ENCODE peak calls at places on chromosomes 5 and 9, in four cellular contexts. P is mesendoderm, G is fibroblast of lung, I is colonic mucosa. V is an unnamed sample.
A peak's percentile ranks its signal among the peaks of the same experiment; 100 is the strongest.

GRCh38 chr9:69605406-69605805 is 66.8 kb downstream of the APBA1 start:
- DNase-seq in P (no peak), G (no peak), I (no peak), V (no peak)

GRCh38 chr9:15250013-15250412 is 57.0 kb downstream of the TTC39B start:
- DNase-seq in P (peak; percentile 28), G (no peak), I (no peak), V (no peak)

GRCh38 chr9:122158202-122158601 is 1.4 kb downstream of the NDUFA8 start:
- DNase-seq in P (peak; percentile 81), G (peak; percentile 35), I (peak; percentile 21), V (peak; percentile 68)

GRCh38 chr9:126423709-126424185 is 97.1 kb downstream of the MVB12B start:
- DNase-seq in P (no peak), G (no peak), I (no peak), V (no peak)

GRCh38 chr5:109038209-109038840 is 290.6 kb downstream of the FER start:
- DNase-seq in P (no peak), G (peak; percentile 48), I (no peak), V (no peak)

GRCh38 chr5:44388504-44389409 is 463 bp downstream of the FGF10 start:
- DNase-seq in P (peak; percentile 59), G (peak; percentile 47), I (no peak), V (no peak)

GRCh38 chr5:54988218-54988617 is 2.8 kb upstream of the ESM1 start:
- DNase-seq in P (no peak), G (no peak), I (no peak), V (no peak)

GRCh38 chr9:16830806-16831205 is 39.7 kb downstream of the BNC2 start:
- DNase-seq in P (no peak), G (no peak), I (no peak), V (no peak)

GRCh38 chr5:172636279-172637050 is 4.6 kb upstream of the NEURL1B start:
- DNase-seq in P (no peak), G (no peak), I (no peak), V (no peak)

GRCh38 chr5:150448960-150449490 is 514 bp downstream of the RPS14 start:
- DNase-seq in P (no peak), G (no peak), I (no peak), V (no peak)

GRCh38 chr9:136854842-136855460 is 2.8 kb downstream of the MAMDC4 start:
- DNase-seq in P (no peak), G (no peak), I (peak; percentile 18), V (no peak)

GRCh38 chr5:56511442-56511841 is 278.3 kb upstream of the ANKRD55 start:
- DNase-seq in P (no peak), G (no peak), I (no peak), V (no peak)

GRCh38 chr9:124010665-124011321 is 775 bp upstream of the LHX2 start:
- DNase-seq in P (peak; percentile 74), G (no peak), I (no peak), V (peak; percentile 57)

GRCh38 chr5:129447968-129448367 is 12.1 kb upstream of the ADAMTS19 start:
- DNase-seq in P (no peak), G (no peak), I (no peak), V (no peak)

GRCh38 chr9:24218656-24219055 is 327.0 kb downstream of the IZUMO3 start:
- DNase-seq in P (peak; percentile 10), G (no peak), I (no peak), V (peak; percentile 30)

GRCh38 chr5:102139029-102139428 is 157.1 kb downstream of the SLCO4C1 start:
- DNase-seq in P (peak; percentile 11), G (no peak), I (no peak), V (no peak)

GRCh38 chr9:97735070-97735600 is 38.0 kb upstream of the XPA start:
- DNase-seq in P (no peak), G (no peak), I (no peak), V (no peak)

GRCh38 chr9:87286506-87286905 is 211.2 kb upstream of the DAPK1 start:
- DNase-seq in P (no peak), G (no peak), I (no peak), V (no peak)

GRCh38 chr5:67677422-67677970 is 480.9 kb upstream of the CD180 start:
- DNase-seq in P (peak; percentile 7), G (no peak), I (peak; percentile 22), V (no peak)

GRCh38 chr9:112819635-112820496 is 69.3 kb downstream of the SNX30 start:
- DNase-seq in P (peak; percentile 79), G (peak; percentile 71), I (peak; percentile 45), V (peak; percentile 58)

GRCh38 chr5:169223595-169223953 is 77.4 kb downstream of the SLIT3 start:
- DNase-seq in P (no peak), G (no peak), I (no peak), V (no peak)

GRCh38 chr9:130036099-130036498 is 6.9 kb downstream of the FNBP1 start:
- DNase-seq in P (no peak), G (peak; percentile 54), I (no peak), V (no peak)

GRCh38 chr9:15606667-15607472 is 54.0 kb downstream of the CCDC171 start:
- DNase-seq in P (peak; percentile 38), G (peak; percentile 65), I (peak; percentile 22), V (peak; percentile 36)

GRCh38 chr9:114549677-114550330 is 37.8 kb upstream of the ATP6V1G1 start:
- DNase-seq in P (no peak), G (no peak), I (no peak), V (no peak)

GRCh38 chr5:148928141-148928540 is 101.7 kb downstream of the ADRB2 start:
- DNase-seq in P (no peak), G (no peak), I (no peak), V (no peak)

GRCh38 chr9:76441551-76442322 is 17.2 kb upstream of the GCNT1 start:
- DNase-seq in P (peak; percentile 49), G (peak; percentile 71), I (no peak), V (no peak)

GRCh38 chr5:54520438-54520846 is 2.9 kb downstream of the SNX18 start:
- DNase-seq in P (peak; percentile 69), G (peak; percentile 47), I (peak; percentile 33), V (peak; percentile 45)

GRCh38 chr9:13786131-13786530 is 506.6 kb upstream of the MPDZ start:
- DNase-seq in P (no peak), G (peak; percentile 84), I (no peak), V (no peak)

GRCh38 chr9:94861589-94862241 is 135.2 kb downstream of the AOPEP start:
- DNase-seq in P (no peak), G (peak; percentile 68), I (no peak), V (no peak)

GRCh38 chr9:78267889-78268288 is 29.0 kb upstream of the PSAT1 start:
- DNase-seq in P (no peak), G (no peak), I (no peak), V (no peak)
- H3K4me3 ChIP-seq in P (no peak overlapping the region), G (no peak overlapping the region), I (no peak overlapping the region), V (no peak overlapping the region)

GRCh38 chr9:128891354-128892222 is 9.7 kb downstream of the LRRC8A start:
- DNase-seq in P (no peak), G (no peak), I (no peak), V (no peak)

GRCh38 chr9:128892223-128892892 is 10.4 kb downstream of the LRRC8A start:
- DNase-seq in P (no peak), G (peak; percentile 94), I (peak; percentile 89), V (no peak)

GRCh38 chr9:128893354-128893753 is 11.4 kb downstream of the LRRC8A start:
- DNase-seq in P (no peak), G (no peak), I (no peak), V (no peak)

GRCh38 chr9:128895556-128895955 is 13.6 kb downstream of the LRRC8A start:
- DNase-seq in P (peak; percentile 52), G (no peak), I (no peak), V (no peak)

GRCh38 chr9:128894764-128895163 is 12.8 kb downstream of the LRRC8A start:
- DNase-seq in P (no peak), G (no peak), I (no peak), V (no peak)
- H3K4me1 ChIP-seq in P (no peaks in the 10 kb centered on the region), G (peaks cover 19% of the 10 kb centered on the region), I (peaks cover 7% of the 10 kb centered on the region), V (no peaks in the 10 kb centered on the region)

DNA sequence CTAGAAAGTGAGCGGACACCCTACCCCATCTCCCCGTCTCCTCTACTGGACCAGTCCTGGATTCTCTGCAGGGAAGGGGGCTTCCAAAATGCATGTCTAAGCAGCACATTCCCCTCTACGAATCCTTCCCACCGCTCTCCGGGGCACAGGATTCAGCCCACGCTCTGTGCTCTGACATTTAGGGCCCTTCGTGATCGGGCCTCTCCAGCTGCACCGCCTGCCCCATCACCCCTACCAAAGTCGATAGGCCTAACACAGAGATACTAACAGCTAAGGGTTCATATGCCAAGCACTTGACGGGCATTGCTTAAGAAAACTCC is 1.2 kb downstream of the ARL10 start:
- DNase-seq in P (no peak), G (no peak), I (no peak), V (no peak)
- H3K4me3 ChIP-seq in P (no peak overlapping the region), G (peak overlapping the region; percentile 74), I (peak overlapping the region; percentile 82), V (no peak overlapping the region)

GRCh38 chr5:132305420-132305819 is 11.2 kb downstream of the SLC22A4 start:
- DNase-seq in P (no peak), G (no peak), I (no peak), V (no peak)
- H3K4me1 ChIP-seq in P (no peaks in the 10 kb centered on the region), G (no peaks in the 10 kb centered on the region), I (peaks cover 3% of the 10 kb centered on the region), V (peaks cover 12% of the 10 kb centered on the region)

DNA sequence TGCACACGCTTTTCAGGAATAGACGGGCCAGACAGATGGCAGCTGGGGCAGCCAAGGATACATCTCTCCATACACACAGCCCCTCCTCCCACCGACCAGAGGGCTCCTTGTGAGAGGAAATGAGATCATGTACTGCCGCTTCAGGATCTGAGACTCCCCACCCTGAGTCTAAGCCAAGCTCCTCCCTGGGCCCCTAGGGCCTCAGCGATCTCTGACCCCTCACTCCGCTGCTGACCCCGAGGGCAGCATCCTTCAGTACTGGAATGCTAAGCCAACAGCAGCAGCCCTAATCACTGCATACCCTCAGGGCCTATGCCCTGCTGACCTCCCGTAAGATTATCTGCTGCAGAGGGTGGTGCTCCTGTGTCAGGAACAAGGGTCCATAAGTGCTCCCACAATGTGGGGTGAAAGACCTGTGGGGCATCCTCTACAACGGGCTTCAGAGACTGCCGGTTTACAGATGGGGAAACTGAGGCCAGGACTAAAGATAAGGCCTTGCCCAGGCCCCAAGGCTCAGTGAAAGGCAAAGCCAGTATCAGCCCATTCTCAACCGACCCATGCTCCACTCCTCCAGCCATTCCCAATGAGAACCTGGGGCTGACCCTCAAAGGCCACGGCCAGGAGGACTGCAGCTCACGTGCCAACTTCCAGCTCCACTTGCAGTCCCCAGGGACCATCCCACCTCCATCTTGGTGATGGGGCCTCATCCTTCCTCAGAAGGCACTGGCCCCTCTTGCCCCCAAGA is 37.5 kb downstream of the BICD2 start:
- DNase-seq in P (peak; percentile 54), G (peak; percentile 37), I (no peak), V (peak; percentile 5)
- H3K4me3 ChIP-seq in P (no peak overlapping the region), G (no peak overlapping the region), I (no peak overlapping the region), V (no peak overlapping the region)

V was measured in HAP-1.